ENCODE peak calls at places on chromosome 19, in five cellular contexts. Q, E, Y, W and O are unnamed samples.

GRCh38 chr19:2546128-2547032 is 70.5 kb downstream of the GADD45B start:
- DNase-seq in Q (peak), W (peak), Y (no peak), E (peak), O (no peak)

GRCh38 chr19:14519860-14520407 is 1.7 kb upstream of the DNAJB1 start:
- DNase-seq in W (no peak), Y (no peak), E (no peak), Q (no peak), O (no peak)

GRCh38 chr19:2478324-2478755 is 2.4 kb downstream of the GADD45B start:
- DNase-seq in Q (peak), W (peak), Y (no peak), E (peak), O (peak)

GRCh38 chr19:18931316-18932162 is 9.5 kb downstream of the HOMER3 start:
- DNase-seq in Y (no peak), W (no peak), Q (no peak), E (no peak), O (no peak)

GRCh38 chr19:5826531-5827341 is 12.8 kb downstream of the FUT6 start:
- DNase-seq in Q (peak), W (peak), Y (no peak), E (peak), O (no peak)

GRCh38 chr19:40721140-40721486 is 4.2 kb downstream of the ITPKC start:
- DNase-seq in W (no peak), Y (no peak), E (no peak), Q (no peak), O (no peak)

GRCh38 chr19:10643968-10644290 is 10.2 kb upstream of the ILF3 start:
- DNase-seq in E (no peak), Y (no peak), Q (no peak), W (no peak), O (no peak)

GRCh38 chr19:2043269-2043641 is 7.8 kb downstream of the MKNK2 start:
- DNase-seq in Y (no peak), Q (no peak), E (peak), W (no peak), O (no peak)

GRCh38 chr19:11446652-11447301 is 11.3 kb downstream of the PRKCSH start:
- DNase-seq in W (peak), Y (no peak), E (peak), Q (no peak), O (no peak)

GRCh38 chr19:46886546-46887239 is 25.9 kb downstream of the ARHGAP35 start:
- DNase-seq in Y (no peak), Q (no peak), W (no peak), E (no peak), O (no peak)
- TF ChIP-seq POLR2AphosphoS5 in Y (no peak), Q (no peak), W (no peak), E (no peak), O (no peak)

DNA sequence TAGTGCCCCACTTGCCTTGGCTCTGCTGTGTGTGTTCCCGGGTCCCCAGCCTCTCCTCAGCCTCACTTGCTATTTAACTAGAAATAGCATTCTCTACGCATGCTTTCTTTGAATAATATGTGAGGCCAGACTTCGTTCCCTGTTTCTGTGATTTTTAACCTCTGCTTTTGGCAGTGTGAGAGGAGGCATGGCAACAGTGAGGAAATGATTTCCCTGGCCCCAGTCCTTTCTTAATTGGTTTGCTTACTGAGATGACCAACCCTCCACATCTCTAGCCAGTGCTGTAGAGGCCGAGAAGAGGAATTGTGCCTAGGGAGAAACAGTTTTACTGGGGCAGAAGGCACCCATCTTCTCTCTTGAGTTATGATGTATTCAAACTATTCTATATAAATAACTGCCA is 74.0 kb upstream of the NPAS1 start:
- DNase-seq in Q (no peak), Y (no peak), W (no peak), E (no peak), O (no peak)
- H3K4me3 ChIP-seq in Q (no peak), Y (no peak), W (no peak), E (no peak), O (no peak)

GRCh38 chr19:49363265-49364082 is at the start of gene DKKL1:
- DNase-seq in Y (peak), Q (peak), E (peak), W (peak), O (peak)
- TF ChIP-seq POLR2AphosphoS5 in Y (peak), Q (peak), E (peak), W (peak), O (peak)

GRCh38 chr19:29687244-29687896 is 22.1 kb downstream of the PLEKHF1 start:
- DNase-seq in W (no peak), E (peak), Q (no peak), Y (no peak), O (no peak)
- H3K4me3 ChIP-seq in W (no peak), E (no peak), Q (no peak), Y (no peak), O (no peak)

GRCh38 chr19:17243340-17243853 is 2.3 kb downstream of the NR2F6 start:
- DNase-seq in Q (no peak), Y (no peak), E (no peak), W (peak), O (no peak)

GRCh38 chr19:17243854-17244617 is 1.7 kb downstream of the NR2F6 start:
- DNase-seq in E (no peak), Y (no peak), W (peak), Q (no peak), O (no peak)

GRCh38 chr19:17246681-17247425 is 1.1 kb upstream of the NR2F6 start:
- DNase-seq in W (peak), E (peak), Y (no peak), Q (no peak), O (no peak)

GRCh38 chr19:17244618-17245534 is 843 bp downstream of the NR2F6 start:
- DNase-seq in W (peak), E (peak), Y (no peak), Q (peak), O (no peak)

DNA sequence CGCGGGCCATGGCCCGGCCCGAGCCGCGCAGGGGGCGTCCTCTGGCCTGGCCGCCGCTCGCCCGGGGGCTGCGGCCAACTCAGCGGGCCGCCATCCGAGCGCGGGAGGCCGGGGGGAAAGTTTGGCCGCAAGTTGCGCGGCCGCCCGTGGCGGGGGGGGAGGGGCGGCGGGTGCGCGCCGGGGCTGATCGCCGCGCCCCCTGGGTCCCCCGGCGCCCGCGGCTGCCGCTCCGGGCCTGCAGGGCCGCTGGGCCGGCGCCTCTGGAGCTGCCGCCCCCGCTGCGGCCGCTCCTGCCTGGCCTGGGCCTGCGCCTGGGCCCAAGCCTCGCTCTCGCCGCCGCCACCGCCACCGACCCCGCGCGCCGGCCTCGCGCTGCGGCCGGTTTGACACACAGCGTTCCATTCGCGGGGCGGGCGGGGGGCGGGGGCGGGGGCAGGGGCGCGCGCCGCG is at the start of gene NR2F6:
- DNase-seq in Q (no peak), W (no peak), E (no peak), Y (no peak), O (no peak)
- TF ChIP-seq POLR2AphosphoS5 in Q (no peak), W (peak), E (peak), Y (peak), O (no peak)

GRCh38 chr19:30719991-30720329 is 347.8 kb downstream of the ZNF536 start:
- DNase-seq in Y (no peak), W (no peak), E (no peak), Q (peak), O (no peak)

GRCh38 chr19:30718014-30718413 is 345.8 kb downstream of the ZNF536 start:
- DNase-seq in E (no peak), Y (no peak), W (no peak), Q (no peak), O (no peak)

GRCh38 chr19:30717381-30717780 is 345.2 kb downstream of the ZNF536 start:
- DNase-seq in Y (no peak), W (no peak), E (peak), Q (no peak), O (no peak)

GRCh38 chr19:30719189-30719990 is 347.2 kb downstream of the ZNF536 start:
- DNase-seq in E (peak), Q (peak), W (peak), Y (no peak), O (no peak)

GRCh38 chr19:30718728-30719127 is 346.5 kb downstream of the ZNF536 start:
- DNase-seq in W (peak), Y (no peak), Q (no peak), E (no peak), O (no peak)
- H3K4me3 ChIP-seq in W (peak), Y (no peak), Q (peak), E (peak), O (peak)

GRCh38 chr19:43522929-43523328 is 4.1 kb downstream of the ETHE1 start:
- DNase-seq in Y (no peak), E (no peak), W (no peak), Q (peak), O (no peak)

GRCh38 chr19:43525836-43526771 is 897 bp downstream of the ETHE1 start:
- DNase-seq in Y (no peak), Q (peak), W (peak), E (peak), O (no peak)

GRCh38 chr19:43524922-43525835 is 1.8 kb downstream of the ETHE1 start:
- DNase-seq in Y (no peak), Q (peak), E (no peak), W (peak), O (no peak)

GRCh38 chr19:43527860-43528622 is 1.0 kb upstream of the ETHE1 start:
- DNase-seq in W (peak), Y (no peak), Q (no peak), E (no peak), O (no peak)

GRCh38 chr19:43526884-43527859 is at the start of gene ETHE1:
- DNase-seq in Y (no peak), E (peak), W (peak), Q (peak), O (no peak)
- TF ChIP-seq POLR2AphosphoS5 in Y (peak), E (peak), W (peak), Q (peak), O (peak)

GRCh38 chr19:49364083-49364687 is 508 bp downstream of the DKKL1 start:
- DNase-seq in W (no peak), E (no peak), Q (no peak), Y (no peak), O (no peak)
- H3K4me3 ChIP-seq in W (peak), E (peak), Q (peak), Y (peak), O (peak)

GRCh38 chr19:47598407-47599349 is 10.3 kb upstream of the BICRA start:
- DNase-seq in W (peak), E (no peak), Q (peak), Y (peak), O (peak)

GRCh38 chr19:47603706-47604310 is 5.1 kb upstream of the BICRA start:
- DNase-seq in E (no peak), Q (no peak), Y (no peak), W (no peak), O (no peak)

GRCh38 chr19:47601180-47601904 is 7.6 kb upstream of the BICRA start:
- DNase-seq in Q (no peak), Y (no peak), E (no peak), W (peak), O (no peak)

GRCh38 chr19:47595937-47596336 is 13.0 kb upstream of the BICRA start:
- DNase-seq in Y (no peak), E (no peak), Q (no peak), W (no peak), O (no peak)

DNA sequence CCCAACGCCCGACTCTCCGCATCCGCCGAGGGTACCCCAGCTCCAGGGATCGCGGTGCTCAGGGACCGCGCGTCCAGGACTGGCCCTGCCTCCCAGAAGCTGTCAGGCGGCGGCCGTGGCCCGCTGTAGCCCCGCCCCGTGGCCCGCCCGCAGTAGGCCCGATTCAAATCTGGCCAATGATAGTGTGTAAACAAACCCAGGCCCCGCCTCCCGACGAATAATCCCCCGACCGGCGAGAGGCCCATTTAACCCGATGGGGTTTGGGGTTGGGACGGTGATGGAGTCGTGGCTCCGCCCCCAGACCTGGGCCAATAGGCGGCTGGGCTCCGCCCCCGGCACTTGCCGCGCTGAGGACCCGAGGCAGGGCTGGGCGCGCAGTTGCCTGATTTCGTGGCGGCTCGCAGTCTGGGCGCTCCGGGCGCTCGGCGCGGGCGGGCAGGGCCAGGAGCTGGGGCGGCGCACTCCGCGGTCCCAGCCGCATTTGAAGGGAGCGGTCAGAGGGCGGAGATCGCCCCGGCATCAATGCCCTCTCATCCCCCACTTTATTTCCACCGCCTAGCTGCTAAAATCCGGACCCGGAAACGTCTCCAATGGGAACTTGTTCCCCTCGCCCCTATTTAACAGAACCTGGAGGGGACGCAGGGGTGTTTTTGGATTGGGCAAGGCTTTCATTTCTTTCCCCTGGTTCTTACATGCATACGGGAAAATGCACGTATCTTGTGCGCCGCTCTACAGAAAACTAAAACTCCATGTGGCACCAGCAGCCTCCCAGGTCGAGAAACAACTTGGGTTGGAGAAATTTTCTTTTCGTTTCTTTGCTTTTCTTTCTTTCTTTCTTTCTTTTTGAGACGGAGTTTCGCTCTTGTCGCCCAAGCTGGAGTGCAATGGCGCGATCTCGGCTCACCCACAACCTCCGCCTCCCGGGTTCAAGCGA is 8.4 kb upstream of the BICRA start:
- DNase-seq in Y (peak), Q (peak), W (peak), E (peak), O (peak)
- TF ChIP-seq POLR2AphosphoS5 in Y (peak), Q (peak), W (peak), E (peak), O (peak)